ENCODE peak calls at places on chromosomes 4 and X, in eight cellular contexts. R is stomach, Q is testis, L is body of pancreas, J is kidney, A is transverse colon, H is prostate gland, E is A673. I is an unnamed sample.

GRCh38 chrX:153969904-153970397 is 1.7 kb downstream of the HCFC1 start:
- DNase-seq in Q (peak; percentile 43), E (no peak), R (no peak), A (no peak), H (no peak), L (no peak), J (peak; percentile 86), I (no peak)

GRCh38 chrX:71941771-71942170 is 31.1 kb downstream of the NHSL2 start:
- DNase-seq in H (no peak), Q (no peak), L (no peak), E (peak; percentile 19), A (peak; percentile 15), R (no peak), J (no peak), I (no peak)

GRCh38 chr4:40763228-40763716 is 13.5 kb downstream of the NSUN7 start:
- DNase-seq in Q (no peak), J (no peak), L (no peak), H (no peak), E (no peak), R (no peak), A (no peak), I (no peak)

GRCh38 chr4:121256887-121257426 is 92.8 kb upstream of the TNIP3 start:
- DNase-seq in L (no peak), J (no peak), H (no peak), Q (no peak), E (no peak), R (no peak), A (no peak), I (no peak)

GRCh38 chrX:118595501-118596042 is 100.0 kb downstream of the DOCK11 start:
- DNase-seq in H (no peak), A (no peak), Q (no peak), J (no peak), E (no peak), R (no peak), L (no peak), I (no peak)

GRCh38 chrX:94365736-94366135 is 691.7 kb downstream of the FAM133A start:
- DNase-seq in A (no peak), L (no peak), J (no peak), H (no peak), R (no peak), E (no peak), Q (no peak), I (no peak)

GRCh38 chr4:23718435-23718834 is 171.4 kb downstream of the PPARGC1A start:
- DNase-seq in A (no peak), J (no peak), L (no peak), Q (no peak), R (no peak), H (no peak), E (no peak), I (no peak)

GRCh38 chr4:79964020-79964714 is 108.9 kb downstream of the ANTXR2 start:
- DNase-seq in L (no peak), J (no peak), R (no peak), Q (no peak), H (no peak), A (no peak), E (no peak), I (no peak)

GRCh38 chr4:53541577-53542206 is 49.6 kb downstream of the LNX1 start:
- DNase-seq in E (peak; percentile 36), R (no peak), L (no peak), Q (no peak), J (no peak), H (no peak), A (no peak), I (peak; percentile 57)

GRCh38 chrX:38473715-38474114 is 87.6 kb upstream of the TSPAN7 start:
- DNase-seq in J (no peak), R (no peak), E (no peak), H (no peak), A (no peak), L (no peak), Q (no peak), I (no peak)

GRCh38 chrX:155132110-155132509 is 60.8 kb downstream of the BRCC3 start:
- DNase-seq in A (no peak), Q (no peak), H (no peak), E (no peak), L (no peak), J (no peak), R (no peak), I (no peak)

GRCh38 chrX:14039344-14039743 is 9.7 kb upstream of the GEMIN8 start:
- DNase-seq in E (peak; percentile 71), R (peak; percentile 60), J (no peak), Q (peak; percentile 53), H (peak; percentile 12), A (peak; percentile 61), L (peak; percentile 52), I (no peak)

GRCh38 chrX:64187762-64188150 is 17.8 kb downstream of the AMER1 start:
- DNase-seq in H (no peak), J (no peak), L (no peak), A (no peak), R (no peak), Q (no peak), E (no peak), I (no peak)

GRCh38 chr4:68466751-68467150 is 19.5 kb downstream of the TMPRSS11E start:
- DNase-seq in H (no peak), L (no peak), A (no peak), Q (no peak), E (no peak), R (no peak), J (no peak), I (peak; percentile 39)

GRCh38 chrX:107673933-107674479 is 45.7 kb downstream of the PRPS1 start:
- DNase-seq in A (peak; percentile 88), H (peak; percentile 69), J (peak; percentile 96), L (peak; percentile 40), R (peak; percentile 87), Q (peak; percentile 79), E (peak; percentile 3), I (no peak)

GRCh38 chr4:56305390-56305789 is 81.9 kb downstream of the AASDH start:
- DNase-seq in E (no peak), L (no peak), R (no peak), Q (no peak), H (no peak), J (no peak), A (no peak), I (no peak)
- TF ChIP-seq CTCF in E (no peak), L (no peak), R (no peak), Q (no peak), H (no peak), J (no peak), A (no peak), I (no peak)

GRCh38 chr4:157980158-157980557 is 192.7 kb downstream of the GASK1B start:
- DNase-seq in Q (no peak), L (no peak), A (no peak), H (no peak), J (no peak), E (no peak), R (no peak), I (no peak)

GRCh38 chr4:157978680-157979361 is 194.0 kb downstream of the GASK1B start:
- DNase-seq in H (peak; percentile 29), A (peak; percentile 8), J (no peak), L (peak; percentile 42), Q (peak; percentile 62), R (peak; percentile 26), E (peak; percentile 89), I (peak; percentile 12)

GRCh38 chr4:157984285-157984911 is 188.4 kb downstream of the GASK1B start:
- DNase-seq in Q (no peak), R (no peak), E (no peak), H (no peak), A (no peak), L (no peak), J (no peak), I (no peak)

GRCh38 chr4:157983300-157983699 is 189.5 kb downstream of the GASK1B start:
- DNase-seq in J (no peak), L (no peak), H (no peak), Q (no peak), R (no peak), A (no peak), E (peak; percentile 74), I (no peak)
- H3K4me3 ChIP-seq in J (no peak overlapping the region), L (no peak overlapping the region), H (no peak overlapping the region), Q (no peak overlapping the region), R (no peak overlapping the region), A (no peak overlapping the region), E (no peak overlapping the region), I (no peak overlapping the region)

GRCh38 chr4:148376151-148376550 is 66.1 kb downstream of the NR3C2 start:
- DNase-seq in J (no peak), A (peak; percentile 72), H (peak; percentile 25), L (peak; percentile 67), R (peak; percentile 80), Q (peak; percentile 76), E (peak; percentile 54), I (no peak)

GRCh38 chr4:148373093-148373492 is 69.1 kb downstream of the NR3C2 start:
- DNase-seq in Q (no peak), R (no peak), L (no peak), A (no peak), J (no peak), H (no peak), E (no peak), I (no peak)

GRCh38 chr4:148369919-148370318 is 72.3 kb downstream of the NR3C2 start:
- DNase-seq in L (no peak), Q (no peak), H (no peak), E (no peak), J (no peak), A (no peak), R (no peak), I (no peak)

GRCh38 chr4:148375581-148375980 is 66.6 kb downstream of the NR3C2 start:
- DNase-seq in H (no peak), Q (no peak), A (no peak), J (no peak), E (no peak), R (no peak), L (no peak), I (no peak)
- TF ChIP-seq CTCF in H (no peak), Q (no peak), A (no peak), J (no peak), E (no peak), R (no peak), L (no peak), I (no peak)

GRCh38 chrX:44178271-44178670 is 165.2 kb downstream of the EFHC2 start:
- DNase-seq in R (no peak), J (no peak), L (no peak), H (no peak), A (no peak), E (no peak), Q (no peak), I (no peak)

DNA sequence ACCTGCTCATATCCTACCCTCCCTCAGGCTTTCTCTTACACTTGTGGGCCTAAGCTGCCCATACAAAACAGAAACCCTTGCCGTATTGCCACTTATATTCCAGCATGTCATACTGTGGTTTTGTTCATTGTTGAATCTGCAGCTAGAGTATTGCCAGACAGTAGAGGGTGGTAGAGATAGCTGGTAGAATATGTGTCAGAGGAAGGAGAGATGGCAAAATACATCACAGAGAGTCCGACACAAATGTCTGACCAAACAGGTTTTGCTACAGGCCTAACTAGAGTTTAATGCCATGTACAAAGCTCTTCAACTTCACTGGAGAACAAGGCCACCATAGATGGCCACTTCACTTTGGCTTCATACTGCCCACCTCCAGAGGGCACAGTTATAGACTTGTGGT is 160.1 kb downstream of the EFHC2 start:
- DNase-seq in A (no peak), L (no peak), H (no peak), Q (no peak), E (no peak), J (no peak), R (no peak), I (no peak)
- H3K4me3 ChIP-seq in A (no peak overlapping the region), L (no peak overlapping the region), H (no peak overlapping the region), Q (no peak overlapping the region), E (no peak overlapping the region), J (no peak overlapping the region), R (no peak overlapping the region), I (no peak overlapping the region)

GRCh38 chr4:173990126-173990878 is 293.2 kb downstream of the FBXO8 start:
- DNase-seq in R (no peak), E (peak; percentile 79), A (no peak), Q (peak; percentile 20), L (no peak), J (no peak), H (no peak), I (no peak)
- TF ChIP-seq CTCF in R (peak; percentile 42), E (peak; percentile 83), A (peak; percentile 30), Q (no peak), L (peak; percentile 37), J (peak; percentile 3), H (no peak), I (peak; percentile 69)

I was measured in epithelial cell of proximal tubule.